ENCODE peak calls at places on chromosome 9, in seven cellular contexts. One of them, this sample, is unnamed.

GRCh38 chr9:111839981-111840380 is 45.2 kb upstream of the SHOC1 start:
- DNase-seq in left ventricle myocardium inferior: no peak
- DNase-seq in AG09309: no peak
- DNase-seq in CD8-positive, alpha-beta T cell: no peak
- DNase-seq in heart right ventricle: no peak
- DNase-seq in GM12865: no peak
- DNase-seq in right cardiac atrium: no peak
- DNase-seq in this sample: no peak

GRCh38 chr9:111891910-111892499 is 4.6 kb upstream of the UGCG start:
- DNase-seq in left ventricle myocardium inferior: no peak
- DNase-seq in AG09309: no peak
- DNase-seq in CD8-positive, alpha-beta T cell: no peak
- DNase-seq in heart right ventricle: no peak
- DNase-seq in GM12865: no peak
- DNase-seq in right cardiac atrium: no peak
- DNase-seq in this sample: no peak

GRCh38 chr9:111597852-111598729 is 1.4 kb downstream of the PTGR1 start:
- DNase-seq in left ventricle myocardium inferior: peak
- DNase-seq in AG09309: no peak
- DNase-seq in CD8-positive, alpha-beta T cell: peak
- DNase-seq in heart right ventricle: peak
- DNase-seq in GM12865: peak
- DNase-seq in right cardiac atrium: peak
- DNase-seq in this sample: peak

GRCh38 chr9:30524311-30524710 is 1860.1 kb upstream of the ACO1 start:
- DNase-seq in left ventricle myocardium inferior: no peak
- DNase-seq in AG09309: no peak
- DNase-seq in CD8-positive, alpha-beta T cell: no peak
- DNase-seq in heart right ventricle: no peak
- DNase-seq in GM12865: no peak
- DNase-seq in right cardiac atrium: no peak
- DNase-seq in this sample: no peak

GRCh38 chr9:92499701-92500100 is 17.4 kb upstream of the ASPN start:
- DNase-seq in left ventricle myocardium inferior: no peak
- DNase-seq in AG09309: no peak
- DNase-seq in CD8-positive, alpha-beta T cell: no peak
- DNase-seq in heart right ventricle: no peak
- DNase-seq in GM12865: no peak
- DNase-seq in right cardiac atrium: no peak
- DNase-seq in this sample: no peak

GRCh38 chr9:126979461-126979860 is 64.9 kb downstream of the RALGPS1 start:
- DNase-seq in left ventricle myocardium inferior: no peak
- DNase-seq in AG09309: no peak
- DNase-seq in CD8-positive, alpha-beta T cell: no peak
- DNase-seq in heart right ventricle: no peak
- DNase-seq in GM12865: no peak
- DNase-seq in right cardiac atrium: no peak
- DNase-seq in this sample: no peak

GRCh38 chr9:87812375-87813118 is 70.1 kb upstream of the SPATA31E1 start:
- DNase-seq in left ventricle myocardium inferior: no peak
- DNase-seq in AG09309: peak
- DNase-seq in CD8-positive, alpha-beta T cell: no peak
- DNase-seq in heart right ventricle: no peak
- DNase-seq in GM12865: peak
- DNase-seq in right cardiac atrium: peak
- DNase-seq in this sample: peak

GRCh38 chr9:120915854-120916495 is 10.6 kb downstream of the TRAF1 start:
- DNase-seq in left ventricle myocardium inferior: no peak
- DNase-seq in AG09309: no peak
- DNase-seq in CD8-positive, alpha-beta T cell: no peak
- DNase-seq in heart right ventricle: no peak
- DNase-seq in GM12865: peak
- DNase-seq in right cardiac atrium: no peak
- DNase-seq in this sample: no peak

GRCh38 chr9:117400131-117400530 is 14.7 kb downstream of the ASTN2 start:
- DNase-seq in left ventricle myocardium inferior: no peak
- DNase-seq in AG09309: no peak
- DNase-seq in CD8-positive, alpha-beta T cell: no peak
- DNase-seq in heart right ventricle: no peak
- DNase-seq in GM12865: no peak
- DNase-seq in right cardiac atrium: no peak
- DNase-seq in this sample: no peak

GRCh38 chr9:106560540-106560939 is 302.4 kb upstream of the ZNF462 start:
- DNase-seq in left ventricle myocardium inferior: no peak
- DNase-seq in AG09309: no peak
- DNase-seq in CD8-positive, alpha-beta T cell: no peak
- DNase-seq in heart right ventricle: no peak
- DNase-seq in GM12865: no peak
- DNase-seq in right cardiac atrium: no peak
- DNase-seq in this sample: no peak

GRCh38 chr9:99134893-99135341 is 30.0 kb downstream of the TGFBR1 start:
- DNase-seq in left ventricle myocardium inferior: no peak
- DNase-seq in AG09309: peak
- DNase-seq in CD8-positive, alpha-beta T cell: no peak
- DNase-seq in heart right ventricle: no peak
- DNase-seq in GM12865: peak
- DNase-seq in right cardiac atrium: no peak
- DNase-seq in this sample: no peak

GRCh38 chr9:136345281-136346156 is 18.0 kb downstream of the DNLZ start:
- DNase-seq in left ventricle myocardium inferior: peak
- DNase-seq in AG09309: no peak
- DNase-seq in CD8-positive, alpha-beta T cell: no peak
- DNase-seq in heart right ventricle: peak
- DNase-seq in GM12865: no peak
- DNase-seq in right cardiac atrium: peak
- DNase-seq in this sample: peak

GRCh38 chr9:124350485-124351263 is 64.6 kb downstream of the PSMB7 start:
- DNase-seq in left ventricle myocardium inferior: no peak
- DNase-seq in AG09309: no peak
- DNase-seq in CD8-positive, alpha-beta T cell: no peak
- DNase-seq in heart right ventricle: no peak
- DNase-seq in GM12865: peak
- DNase-seq in right cardiac atrium: no peak
- DNase-seq in this sample: no peak

GRCh38 chr9:20144255-20144654 is 355.4 kb upstream of the SLC24A2 start:
- DNase-seq in left ventricle myocardium inferior: no peak
- DNase-seq in AG09309: no peak
- DNase-seq in CD8-positive, alpha-beta T cell: no peak
- DNase-seq in heart right ventricle: no peak
- DNase-seq in GM12865: peak
- DNase-seq in right cardiac atrium: no peak
- DNase-seq in this sample: no peak

GRCh38 chr9:136791466-136792276 is 527 bp downstream of the TMEM141 start:
- DNase-seq in left ventricle myocardium inferior: peak
- DNase-seq in AG09309: no peak
- DNase-seq in CD8-positive, alpha-beta T cell: peak
- DNase-seq in heart right ventricle: peak
- DNase-seq in GM12865: peak
- DNase-seq in right cardiac atrium: no peak
- DNase-seq in this sample: peak

GRCh38 chr9:88521308-88521707 is 13.7 kb upstream of the NXNL2 start:
- DNase-seq in left ventricle myocardium inferior: no peak
- DNase-seq in AG09309: no peak
- DNase-seq in CD8-positive, alpha-beta T cell: no peak
- DNase-seq in heart right ventricle: no peak
- DNase-seq in GM12865: no peak
- DNase-seq in right cardiac atrium: no peak
- DNase-seq in this sample: peak

GRCh38 chr9:21450733-21451394 is 10.6 kb downstream of the IFNA1 start:
- DNase-seq in left ventricle myocardium inferior: no peak
- DNase-seq in AG09309: no peak
- DNase-seq in CD8-positive, alpha-beta T cell: no peak
- DNase-seq in heart right ventricle: no peak
- DNase-seq in GM12865: no peak
- DNase-seq in right cardiac atrium: no peak
- DNase-seq in this sample: no peak

GRCh38 chr9:131422241-131422792 is 28.4 kb downstream of the PRRC2B start:
- DNase-seq in left ventricle myocardium inferior: peak
- DNase-seq in AG09309: no peak
- DNase-seq in CD8-positive, alpha-beta T cell: no peak
- DNase-seq in heart right ventricle: no peak
- DNase-seq in GM12865: no peak
- DNase-seq in right cardiac atrium: peak
- DNase-seq in this sample: peak

DNA sequence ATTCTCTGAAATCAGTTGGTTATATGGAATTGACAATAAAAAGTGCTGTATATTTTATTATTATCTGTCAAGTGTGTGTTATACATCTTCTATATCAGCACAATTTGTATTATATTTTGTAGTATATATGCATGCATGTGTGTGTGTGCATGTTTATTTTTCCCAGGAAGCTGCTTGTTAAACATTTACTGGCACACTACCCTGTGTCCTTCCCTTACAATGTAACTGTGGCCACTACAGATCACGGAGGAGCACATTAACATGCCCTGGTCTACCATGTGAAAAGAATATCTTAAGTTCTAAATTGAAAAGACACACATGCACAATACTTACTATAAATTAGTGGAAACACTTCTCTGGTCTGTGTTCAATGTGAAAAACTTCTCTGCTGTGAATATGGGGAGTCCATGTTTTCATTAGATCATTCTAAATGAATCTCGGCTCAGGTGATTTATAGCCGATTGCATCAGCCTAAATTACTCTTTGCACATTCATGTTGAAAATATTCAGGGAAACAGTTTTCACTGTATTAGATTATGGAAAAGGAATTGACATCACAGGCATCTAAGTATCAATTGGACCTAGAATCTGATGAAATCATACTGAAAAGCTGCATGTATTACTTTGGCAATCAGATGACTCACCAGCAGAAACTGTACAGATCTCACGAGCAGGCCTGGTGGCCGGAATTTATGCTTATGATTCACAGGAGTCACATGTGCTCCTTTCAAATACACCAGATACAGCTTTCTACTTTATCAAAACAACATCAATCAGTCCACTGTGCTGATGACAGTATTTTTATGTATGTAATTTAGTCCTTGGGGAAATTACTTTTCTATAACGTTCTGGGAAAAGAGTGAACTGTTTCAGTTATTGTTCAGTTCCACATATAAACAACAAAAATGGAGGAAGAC is 39.4 kb downstream of the LURAP1L start:
- DNase-seq in left ventricle myocardium inferior: no peak
- DNase-seq in AG09309: peak
- DNase-seq in CD8-positive, alpha-beta T cell: no peak
- DNase-seq in heart right ventricle: peak
- DNase-seq in GM12865: peak
- DNase-seq in right cardiac atrium: peak
- DNase-seq in this sample: no peak
- H3K4me3 ChIP-seq in left ventricle myocardium inferior: peak
- H3K4me3 ChIP-seq in AG09309: no peak
- H3K4me3 ChIP-seq in CD8-positive, alpha-beta T cell: no peak
- H3K4me3 ChIP-seq in heart right ventricle: peak
- H3K4me3 ChIP-seq in GM12865: no peak
- H3K4me3 ChIP-seq in right cardiac atrium: no peak
- H3K4me3 ChIP-seq in this sample: no peak

GRCh38 chr9:128190013-128190412 is 1.4 kb downstream of the CIZ1 start:
- DNase-seq in left ventricle myocardium inferior: no peak
- DNase-seq in AG09309: no peak
- DNase-seq in CD8-positive, alpha-beta T cell: no peak
- DNase-seq in heart right ventricle: no peak
- DNase-seq in GM12865: peak
- DNase-seq in right cardiac atrium: peak
- DNase-seq in this sample: no peak
- H3K4me3 ChIP-seq in left ventricle myocardium inferior: peak
- H3K4me3 ChIP-seq in AG09309: no peak
- H3K4me3 ChIP-seq in CD8-positive, alpha-beta T cell: no peak
- H3K4me3 ChIP-seq in heart right ventricle: no peak
- H3K4me3 ChIP-seq in GM12865: no peak
- H3K4me3 ChIP-seq in right cardiac atrium: no peak
- H3K4me3 ChIP-seq in this sample: no peak

DNA sequence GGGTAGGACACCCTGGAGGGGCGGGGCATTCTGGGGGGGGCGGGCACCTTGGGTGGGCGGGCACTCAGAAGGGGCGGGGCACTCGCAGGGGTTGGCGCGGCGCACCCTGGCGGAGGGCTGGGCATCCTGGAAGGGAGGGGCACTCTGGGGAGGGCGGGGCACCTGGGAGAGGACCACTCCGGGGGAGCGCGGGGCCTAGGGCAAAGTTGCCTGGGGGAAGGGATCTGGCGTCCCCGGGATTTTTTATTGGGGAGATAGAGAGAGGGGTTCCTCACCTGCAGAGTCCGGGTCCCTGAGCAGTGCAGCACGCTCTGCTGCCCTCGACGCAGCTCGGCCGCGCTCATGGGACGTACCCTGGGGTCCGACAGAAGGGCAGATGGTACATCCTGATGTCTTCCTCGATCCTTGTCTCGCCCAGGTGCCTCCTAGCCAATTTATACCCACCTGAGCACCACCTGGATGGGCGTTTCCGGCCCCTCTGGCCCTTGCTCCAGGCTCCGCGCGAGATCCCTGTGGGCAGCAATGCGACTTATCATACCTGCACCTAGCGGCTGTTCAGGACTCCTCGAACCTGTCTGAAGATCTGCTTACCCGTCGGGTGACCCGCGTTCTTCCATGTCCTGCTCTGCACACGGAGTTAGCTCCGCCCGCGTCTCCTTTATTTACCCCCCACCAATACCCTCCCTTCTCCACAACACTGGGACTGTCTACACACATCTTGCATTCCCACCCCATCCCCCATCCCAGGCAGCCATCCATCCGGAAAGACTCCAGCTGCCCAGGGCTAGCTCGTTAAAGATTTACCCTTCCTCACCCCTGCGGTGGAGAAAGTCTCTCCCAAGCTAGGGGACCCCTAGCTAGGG is at the start of gene KIF12:
- DNase-seq in left ventricle myocardium inferior: no peak
- DNase-seq in AG09309: no peak
- DNase-seq in CD8-positive, alpha-beta T cell: no peak
- DNase-seq in heart right ventricle: no peak
- DNase-seq in GM12865: no peak
- DNase-seq in right cardiac atrium: peak
- DNase-seq in this sample: peak
- H3K4me3 ChIP-seq in left ventricle myocardium inferior: peak
- H3K4me3 ChIP-seq in AG09309: no peak
- H3K4me3 ChIP-seq in CD8-positive, alpha-beta T cell: peak
- H3K4me3 ChIP-seq in heart right ventricle: peak
- H3K4me3 ChIP-seq in GM12865: no peak
- H3K4me3 ChIP-seq in right cardiac atrium: peak
- H3K4me3 ChIP-seq in this sample: peak

DNA sequence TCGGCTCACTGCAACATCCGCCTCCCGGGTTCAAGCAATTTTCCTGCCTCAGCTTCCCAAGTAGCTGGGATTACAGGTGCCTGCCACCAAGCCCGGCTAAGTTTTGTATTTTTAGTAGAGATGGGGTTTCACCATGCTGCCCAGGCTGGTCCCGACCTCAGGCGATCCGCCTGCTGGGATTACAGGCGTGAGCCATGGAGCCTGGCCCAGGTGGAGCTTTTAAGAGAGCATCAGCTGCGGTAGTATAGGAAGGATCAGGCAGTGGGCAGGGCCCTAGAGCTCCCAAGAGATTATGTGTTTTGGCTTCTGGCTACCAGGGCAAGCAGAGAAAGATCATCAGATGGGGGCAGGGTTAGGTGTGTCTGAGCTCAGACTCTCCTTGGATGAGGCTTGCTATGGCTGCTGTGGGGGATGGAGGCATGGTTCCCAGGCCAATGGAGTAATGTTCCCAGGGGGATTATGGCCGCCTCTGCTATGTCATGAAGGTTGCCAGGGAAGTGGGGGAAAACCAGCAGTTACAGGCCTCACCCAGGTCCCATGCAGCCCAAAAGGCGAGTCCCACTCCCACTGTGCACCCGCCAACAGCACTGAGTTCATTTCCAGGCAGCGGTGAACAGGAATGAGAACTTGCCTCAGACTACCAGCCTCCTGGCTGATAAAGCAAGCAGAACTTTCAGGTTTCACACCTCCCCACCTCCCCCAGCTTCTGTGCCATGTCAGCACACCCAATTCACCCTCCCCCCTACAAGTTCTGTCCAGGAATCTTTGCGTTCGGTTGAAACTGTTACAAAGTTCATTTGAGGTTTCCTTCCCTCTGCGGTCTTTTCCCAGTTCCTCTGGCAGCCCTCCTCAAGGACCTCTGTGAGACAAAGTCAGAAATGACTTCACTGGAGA is 507.6 kb downstream of the SPATA31D1 start:
- DNase-seq in left ventricle myocardium inferior: peak
- DNase-seq in AG09309: no peak
- DNase-seq in CD8-positive, alpha-beta T cell: no peak
- DNase-seq in heart right ventricle: peak
- DNase-seq in GM12865: no peak
- DNase-seq in right cardiac atrium: peak
- DNase-seq in this sample: no peak
- H3K4me3 ChIP-seq in left ventricle myocardium inferior: no peak
- H3K4me3 ChIP-seq in AG09309: no peak
- H3K4me3 ChIP-seq in CD8-positive, alpha-beta T cell: no peak
- H3K4me3 ChIP-seq in heart right ventricle: no peak
- H3K4me3 ChIP-seq in GM12865: no peak
- H3K4me3 ChIP-seq in right cardiac atrium: no peak
- H3K4me3 ChIP-seq in this sample: no peak

This sample was measured in H7.